ENCODE peak calls at places on chromosome 18, in six cellular contexts. S is PC-3, X is GM23248, T is SK-N-SH, H is HCT116, A is MM.1S. Y is an unnamed sample.

GRCh38 chr18:48201337-48201705 is 207.9 kb downstream of the ZBTB7C start:
- DNase-seq in A (no peak), T (no peak), X (no peak), H (peak; percentile 21), S (no peak), Y (no peak)

GRCh38 chr18:55841314-55841713 is 253.3 kb upstream of the TCF4 start:
- DNase-seq in A (no peak), S (no peak), X (peak; percentile 40), H (no peak), T (no peak), Y (no peak)

GRCh38 chr18:58221060-58221725 is 177.2 kb downstream of the NEDD4L start:
- DNase-seq in S (peak; percentile 96), T (no peak), H (peak; percentile 90), X (peak; percentile 27), A (no peak), Y (peak; percentile 90)

GRCh38 chr18:57084331-57085298 is 62.3 kb upstream of the BOD1L2 start:
- DNase-seq in H (no peak), T (no peak), A (peak; percentile 82), X (no peak), S (peak; percentile 3), Y (no peak)

GRCh38 chr18:48563027-48563426 is 24.2 kb downstream of the CTIF start:
- DNase-seq in T (no peak), S (peak; percentile 39), A (no peak), X (peak; percentile 96), H (no peak), Y (peak; percentile 23)

GRCh38 chr18:56873441-56874140 is 222.4 kb downstream of the WDR7 start:
- DNase-seq in H (no peak), X (no peak), S (no peak), T (no peak), A (peak; percentile 11), Y (peak; percentile 19)

GRCh38 chr18:40041951-40042350 is 1913.1 kb upstream of the PIK3C3 start:
- DNase-seq in S (no peak), A (no peak), T (no peak), X (no peak), H (no peak), Y (no peak)

GRCh38 chr18:35458677-35459441 is 38.9 kb downstream of the INO80C start:
- DNase-seq in S (peak; percentile 71), H (peak; percentile 34), T (no peak), X (peak; percentile 52), A (peak; percentile 8), Y (peak; percentile 84)

GRCh38 chr18:48777026-48777736 is 173.6 kb downstream of the SMAD7 start:
- DNase-seq in T (peak; percentile 90), X (peak; percentile 61), S (peak; percentile 30), H (no peak), A (peak; percentile 68), Y (peak; percentile 85)

GRCh38 chr18:69790649-69791048 is 157.0 kb downstream of the CD226 start:
- DNase-seq in X (no peak), S (no peak), A (no peak), T (no peak), H (no peak), Y (no peak)

DNA sequence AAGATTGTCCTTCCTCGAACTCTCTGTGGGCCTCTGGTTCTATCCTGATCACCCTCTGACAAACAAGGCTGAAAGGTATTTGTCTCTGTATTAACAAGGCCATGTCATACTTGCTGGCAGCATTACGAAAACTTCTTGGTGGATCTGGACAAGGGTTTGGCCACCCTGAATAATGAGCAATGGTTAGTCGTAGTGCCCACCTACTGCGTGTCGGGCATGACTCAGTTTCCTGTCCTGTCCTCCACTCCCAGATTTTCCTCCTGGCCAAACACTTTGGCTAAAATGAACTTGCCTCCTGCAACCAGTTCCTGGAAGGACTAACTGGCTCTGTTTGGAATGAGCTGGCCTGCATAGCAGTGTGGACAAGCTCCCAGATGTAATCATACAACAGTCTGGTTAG is 198.5 kb upstream of the SMIM21 start:
- DNase-seq in A (no peak), H (no peak), X (peak; percentile 74), S (no peak), T (no peak), Y (no peak)
- TF ChIP-seq EZH2phosphoT487 in A (no peak), H (no peak), X (no peak), S (no peak), T (no peak), Y (no peak)

DNA sequence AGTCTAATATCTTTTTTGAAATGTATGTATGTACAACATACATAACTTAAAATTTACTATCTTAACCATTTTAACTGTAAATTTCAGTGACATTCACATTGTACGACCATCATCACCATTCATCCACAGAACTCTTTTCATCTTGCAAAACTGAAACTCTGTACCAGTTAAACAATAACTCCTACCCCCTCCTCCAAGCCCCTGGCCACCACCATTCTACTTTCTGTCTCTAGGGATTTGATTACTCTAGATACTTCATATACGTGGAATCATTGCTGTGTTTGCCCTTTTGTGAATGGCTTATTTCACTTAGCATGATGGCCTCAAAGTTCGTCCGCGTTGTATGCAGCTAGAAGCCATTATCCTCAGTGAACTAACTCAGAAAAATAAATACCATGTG is 217.0 kb downstream of the METTL4 start:
- DNase-seq in H (no peak), A (no peak), T (no peak), S (no peak), X (no peak), Y (no peak)
- TF ChIP-seq EZH2phosphoT487 in H (no peak), A (no peak), T (no peak), S (no peak), X (no peak), Y (no peak)

GRCh38 chr18:7567487-7568425 is 640 bp downstream of the PTPRM start:
- DNase-seq in X (peak; percentile 89), A (peak; percentile 78), T (peak; percentile 81), H (no peak), S (peak; percentile 51), Y (peak; percentile 77)

GRCh38 chr18:7565677-7566076 is 1.4 kb upstream of the PTPRM start:
- DNase-seq in X (no peak), T (no peak), A (no peak), H (no peak), S (peak; percentile 22), Y (no peak)

GRCh38 chr18:7566587-7567486 is at the start of gene PTPRM:
- DNase-seq in H (peak; percentile 1), S (peak; percentile 88), T (peak; percentile 92), X (peak; percentile 95), A (peak; percentile 85), Y (peak; percentile 94)

GRCh38 chr18:7566244-7566586 is 901 bp upstream of the PTPRM start:
- DNase-seq in H (no peak), S (no peak), A (no peak), X (no peak), T (no peak), Y (no peak)

GRCh38 chr18:7568426-7568825 is 1.3 kb downstream of the PTPRM start:
- DNase-seq in X (peak; percentile 54), S (peak; percentile 28), T (peak; percentile 87), H (no peak), A (no peak), Y (peak; percentile 66)
- TF ChIP-seq EZH2phosphoT487 in X (no peak), S (no peak), T (no peak), H (no peak), A (no peak), Y (no peak)

GRCh38 chr18:62717059-62717849 is 1.9 kb downstream of the PHLPP1 start:
- DNase-seq in H (peak; percentile 34), A (peak; percentile 66), X (peak; percentile 86), S (peak; percentile 85), T (peak; percentile 12), Y (peak; percentile 60)
- TF ChIP-seq EZH2phosphoT487 in H (no peak), A (no peak), X (no peak), S (no peak), T (no peak), Y (no peak)

Y was measured in hepatocyte.